ENCODE peak calls at places on chromosomes 13 and 19, in ten cellular contexts. One of them, this sample, is unnamed.

GRCh38 chr13:48961379-48961778 is 14.3 kb upstream of the FNDC3A start:
- DNase-seq in lung microvascular endothelial cell: no peak
- DNase-seq in posterior cingulate gyrus: no peak
- DNase-seq in A673: no peak
- DNase-seq in BE2C: no peak
- DNase-seq in neuronal stem cell: no peak
- DNase-seq in aorta: no peak
- DNase-seq in psoas muscle: no peak
- DNase-seq in neural progenitor cell: no peak
- DNase-seq in Calu3: no peak
- DNase-seq in this sample: no peak

GRCh38 chr13:46311217-46311616 is 75.8 kb downstream of the RUBCNL start:
- DNase-seq in psoas muscle: no peak
- DNase-seq in neural progenitor cell: no peak
- DNase-seq in aorta: no peak
- DNase-seq in neuronal stem cell: no peak
- DNase-seq in posterior cingulate gyrus: no peak
- DNase-seq in lung microvascular endothelial cell: no peak
- DNase-seq in BE2C: no peak
- DNase-seq in Calu3: no peak
- DNase-seq in A673: no peak
- DNase-seq in this sample: no peak

GRCh38 chr19:43476606-43477005 is 11.2 kb upstream of the LYPD3 start:
- DNase-seq in neuronal stem cell: no peak
- DNase-seq in aorta: no peak
- DNase-seq in posterior cingulate gyrus: no peak
- DNase-seq in neural progenitor cell: no peak
- DNase-seq in Calu3: no peak
- DNase-seq in BE2C: no peak
- DNase-seq in lung microvascular endothelial cell: peak
- DNase-seq in psoas muscle: no peak
- DNase-seq in A673: peak
- DNase-seq in this sample: no peak

GRCh38 chr13:29800687-29801086 is 49.7 kb downstream of the UBL3 start:
- DNase-seq in neuronal stem cell: no peak
- DNase-seq in aorta: no peak
- DNase-seq in psoas muscle: no peak
- DNase-seq in lung microvascular endothelial cell: no peak
- DNase-seq in Calu3: no peak
- DNase-seq in posterior cingulate gyrus: no peak
- DNase-seq in BE2C: no peak
- DNase-seq in neural progenitor cell: peak
- DNase-seq in A673: no peak
- DNase-seq in this sample: peak

GRCh38 chr19:15294591-15294990 is 37.7 kb downstream of the BRD4 start:
- DNase-seq in psoas muscle: no peak
- DNase-seq in neuronal stem cell: no peak
- DNase-seq in aorta: no peak
- DNase-seq in neural progenitor cell: no peak
- DNase-seq in lung microvascular endothelial cell: no peak
- DNase-seq in Calu3: no peak
- DNase-seq in posterior cingulate gyrus: no peak
- DNase-seq in A673: no peak
- DNase-seq in BE2C: peak
- DNase-seq in this sample: no peak

GRCh38 chr19:13764101-13764807 is at the start of gene MRI1:
- DNase-seq in psoas muscle: peak
- DNase-seq in BE2C: peak
- DNase-seq in lung microvascular endothelial cell: peak
- DNase-seq in posterior cingulate gyrus: peak
- DNase-seq in A673: peak
- DNase-seq in neuronal stem cell: peak
- DNase-seq in aorta: peak
- DNase-seq in Calu3: peak
- DNase-seq in neural progenitor cell: peak
- DNase-seq in this sample: peak

GRCh38 chr13:102394158-102395053 is 7.4 kb downstream of the FGF14 start:
- DNase-seq in Calu3: peak
- DNase-seq in lung microvascular endothelial cell: peak
- DNase-seq in neural progenitor cell: peak
- DNase-seq in neuronal stem cell: peak
- DNase-seq in aorta: peak
- DNase-seq in A673: peak
- DNase-seq in BE2C: peak
- DNase-seq in posterior cingulate gyrus: peak
- DNase-seq in psoas muscle: peak
- DNase-seq in this sample: peak

GRCh38 chr13:79749985-79750551 is 269.1 kb downstream of the NDFIP2 start:
- DNase-seq in Calu3: no peak
- DNase-seq in lung microvascular endothelial cell: peak
- DNase-seq in neuronal stem cell: peak
- DNase-seq in posterior cingulate gyrus: no peak
- DNase-seq in neural progenitor cell: peak
- DNase-seq in A673: peak
- DNase-seq in psoas muscle: peak
- DNase-seq in BE2C: peak
- DNase-seq in aorta: no peak
- DNase-seq in this sample: no peak

GRCh38 chr13:110593430-110594130 is 21.8 kb upstream of the NAXD start:
- DNase-seq in aorta: no peak
- DNase-seq in BE2C: peak
- DNase-seq in neural progenitor cell: peak
- DNase-seq in psoas muscle: no peak
- DNase-seq in neuronal stem cell: no peak
- DNase-seq in lung microvascular endothelial cell: peak
- DNase-seq in A673: peak
- DNase-seq in Calu3: no peak
- DNase-seq in posterior cingulate gyrus: no peak
- DNase-seq in this sample: peak

GRCh38 chr19:681029-681626 is 4.9 kb downstream of the FSTL3 start:
- DNase-seq in Calu3: peak
- DNase-seq in neuronal stem cell: no peak
- DNase-seq in neural progenitor cell: peak
- DNase-seq in posterior cingulate gyrus: peak
- DNase-seq in A673: peak
- DNase-seq in BE2C: peak
- DNase-seq in psoas muscle: no peak
- DNase-seq in aorta: no peak
- DNase-seq in lung microvascular endothelial cell: peak
- DNase-seq in this sample: no peak

GRCh38 chr13:32262619-32263018 is 52.5 kb downstream of the ZAR1L start:
- DNase-seq in posterior cingulate gyrus: no peak
- DNase-seq in A673: no peak
- DNase-seq in Calu3: no peak
- DNase-seq in aorta: no peak
- DNase-seq in neural progenitor cell: no peak
- DNase-seq in psoas muscle: no peak
- DNase-seq in neuronal stem cell: no peak
- DNase-seq in BE2C: no peak
- DNase-seq in lung microvascular endothelial cell: peak
- DNase-seq in this sample: no peak

GRCh38 chr13:101648766-101649489 is 196.5 kb downstream of the ITGBL1 start:
- DNase-seq in lung microvascular endothelial cell: no peak
- DNase-seq in Calu3: no peak
- DNase-seq in aorta: no peak
- DNase-seq in psoas muscle: no peak
- DNase-seq in posterior cingulate gyrus: no peak
- DNase-seq in A673: no peak
- DNase-seq in neural progenitor cell: no peak
- DNase-seq in neuronal stem cell: no peak
- DNase-seq in BE2C: no peak
- DNase-seq in this sample: no peak

GRCh38 chr19:12985049-12985776 is 10.1 kb upstream of the NFIX start:
- DNase-seq in BE2C: no peak
- DNase-seq in Calu3: peak
- DNase-seq in A673: no peak
- DNase-seq in neural progenitor cell: peak
- DNase-seq in posterior cingulate gyrus: peak
- DNase-seq in aorta: no peak
- DNase-seq in lung microvascular endothelial cell: peak
- DNase-seq in neuronal stem cell: no peak
- DNase-seq in psoas muscle: peak
- DNase-seq in this sample: peak

GRCh38 chr19:38331728-38332127 is 3.9 kb upstream of the CATSPERG start:
- DNase-seq in psoas muscle: no peak
- DNase-seq in Calu3: no peak
- DNase-seq in lung microvascular endothelial cell: no peak
- DNase-seq in BE2C: no peak
- DNase-seq in neuronal stem cell: no peak
- DNase-seq in A673: no peak
- DNase-seq in posterior cingulate gyrus: no peak
- DNase-seq in aorta: no peak
- DNase-seq in neural progenitor cell: no peak
- DNase-seq in this sample: no peak

GRCh38 chr19:12090807-12091206 is 26.3 kb downstream of the ZNF844 start:
- DNase-seq in posterior cingulate gyrus: peak
- DNase-seq in neural progenitor cell: peak
- DNase-seq in neuronal stem cell: peak
- DNase-seq in aorta: peak
- DNase-seq in psoas muscle: peak
- DNase-seq in lung microvascular endothelial cell: peak
- DNase-seq in Calu3: no peak
- DNase-seq in A673: peak
- DNase-seq in BE2C: peak
- DNase-seq in this sample: peak

GRCh38 chr13:110435331-110435730 is 126.2 kb downstream of the RAB20 start:
- DNase-seq in A673: no peak
- DNase-seq in BE2C: no peak
- DNase-seq in Calu3: no peak
- DNase-seq in neuronal stem cell: no peak
- DNase-seq in psoas muscle: no peak
- DNase-seq in neural progenitor cell: no peak
- DNase-seq in lung microvascular endothelial cell: no peak
- DNase-seq in posterior cingulate gyrus: no peak
- DNase-seq in aorta: no peak
- DNase-seq in this sample: no peak

GRCh38 chr13:106587787-106588186 is 19.9 kb upstream of the ARGLU1 start:
- DNase-seq in A673: no peak
- DNase-seq in BE2C: no peak
- DNase-seq in lung microvascular endothelial cell: no peak
- DNase-seq in Calu3: peak
- DNase-seq in neural progenitor cell: no peak
- DNase-seq in posterior cingulate gyrus: no peak
- DNase-seq in aorta: no peak
- DNase-seq in neuronal stem cell: no peak
- DNase-seq in psoas muscle: no peak
- DNase-seq in this sample: peak